ENCODE peak calls at places on chromosomes 16 and 17, in eight cellular contexts. V is SK-N-SH; A is stimulated activated CD4-positive, alpha-beta T cell treated with anti-CD3 and anti-CD28 coated beads, TNF-alpha, amount 100 ng/mL, for 1 hour; O is GM18507; U is SK-MEL-5; Q is astrocyte of the spinal cord; L is stimulated activated effector memory CD8-positive, alpha-beta T cell treated with anti-CD3 and anti-CD28 coated beads, Interleukin-12 subunit alpha, Interleukin-12 subunit beta, amount 100 ng/mL, for 72 hours; E is epithelial cell of prostate. G is an unnamed sample.

GRCh38 chr17:57619061-57619937 is 125.8 kb downstream of the CCDC182 start:
- DNase-seq in V (peak; percentile 55), A (no peak), O (no peak), U (no peak), Q (peak; percentile 64), L (no peak), E (no peak), G (peak; percentile 45)

GRCh38 chr16:3007957-3008748 is 4.6 kb upstream of the CLDN9 start:
- DNase-seq in V (no peak), A (no peak), O (no peak), U (no peak), Q (no peak), L (no peak), E (no peak), G (no peak)

GRCh38 chr16:27269300-27270150 is 953 bp upstream of the NSMCE1 start:
- DNase-seq in V (no peak), A (no peak), O (no peak), U (no peak), Q (no peak), L (no peak), E (no peak), G (no peak)

GRCh38 chr17:34206569-34206968 is 48.5 kb upstream of the CCL2 start:
- DNase-seq in V (no peak), A (no peak), O (no peak), U (no peak), Q (no peak), L (no peak), E (no peak), G (no peak)

GRCh38 chr16:70470141-70470926 is 15.9 kb downstream of the FCSK start:
- DNase-seq in V (no peak), A (no peak), O (no peak), U (no peak), Q (no peak), L (no peak), E (no peak), G (no peak)

GRCh38 chr17:35094902-35095301 is 24.8 kb downstream of the RAD51D start:
- DNase-seq in V (no peak), A (no peak), O (no peak), U (peak; percentile 52), Q (peak; percentile 85), L (no peak), E (peak; percentile 76), G (peak; percentile 90)

GRCh38 chr16:535446-536405 is 8.2 kb downstream of the CAPN15 start:
- DNase-seq in V (no peak), A (no peak), O (no peak), U (no peak), Q (peak; percentile 79), L (no peak), E (peak; percentile 36), G (peak; percentile 68)

GRCh38 chr17:68462381-68463210 is 5.3 kb upstream of the WIPI1 start:
- DNase-seq in V (peak; percentile 83), A (peak; percentile 38), O (peak; percentile 37), U (peak; percentile 96), Q (peak; percentile 75), L (peak; percentile 62), E (peak; percentile 45), G (peak; percentile 91)

GRCh38 chr17:73267648-73268537 is 6.2 kb upstream of the CPSF4L start:
- DNase-seq in V (no peak), A (no peak), O (no peak), U (peak; percentile 44), Q (no peak), L (no peak), E (no peak), G (no peak)

GRCh38 chr17:11326492-11326891 is 85.5 kb downstream of the SHISA6 start:
- DNase-seq in V (no peak), A (no peak), O (no peak), U (no peak), Q (no peak), L (no peak), E (no peak), G (no peak)

GRCh38 chr17:75109407-75110236 is at the start of gene ARMC7:
- DNase-seq in V (peak; percentile 100), A (peak; percentile 74), O (peak; percentile 91), U (peak; percentile 89), Q (peak; percentile 80), L (peak; percentile 90), E (no peak), G (peak; percentile 81)

GRCh38 chr17:4854181-4854681 is 21.1 kb downstream of the MINK1 start:
- DNase-seq in V (no peak), A (no peak), O (no peak), U (no peak), Q (no peak), L (no peak), E (peak; percentile 99), G (peak; percentile 54)

GRCh38 chr16:84879569-84880487 is 60.0 kb downstream of the CRISPLD2 start:
- DNase-seq in V (no peak), A (no peak), O (no peak), U (no peak), Q (no peak), L (no peak), E (no peak), G (no peak)

GRCh38 chr16:59067207-59067606 is 333.1 kb upstream of the GOT2 start:
- DNase-seq in V (no peak), A (no peak), O (no peak), U (no peak), Q (no peak), L (no peak), E (no peak), G (peak; percentile 17)

GRCh38 chr17:17384291-17384615 is 81.1 kb downstream of the NT5M start:
- DNase-seq in V (no peak), A (no peak), O (no peak), U (no peak), Q (no peak), L (no peak), E (no peak), G (no peak)

GRCh38 chr17:72176902-72177660 is 56.3 kb downstream of the SOX9 start:
- DNase-seq in V (no peak), A (no peak), O (no peak), U (no peak), Q (peak; percentile 26), L (no peak), E (no peak), G (no peak)

GRCh38 chr17:79084291-79085153 is 9.9 kb downstream of the ENGASE start:
- DNase-seq in V (peak; percentile 22), A (no peak), O (no peak), U (no peak), Q (no peak), L (no peak), E (no peak), G (no peak)

GRCh38 chr16:24822974-24823373 is 22.8 kb upstream of the SLC5A11 start:
- DNase-seq in V (no peak), A (no peak), O (no peak), U (no peak), Q (no peak), L (no peak), E (no peak), G (no peak)

GRCh38 chr16:72789465-72789864 is 258.5 kb downstream of the ZFHX3 start:
- DNase-seq in V (no peak), A (no peak), O (no peak), U (no peak), Q (no peak), L (no peak), E (no peak), G (no peak)

GRCh38 chr16:13143551-13143950 is 242.2 kb downstream of the SHISA9 start:
- DNase-seq in V (no peak), A (no peak), O (no peak), U (no peak), Q (no peak), L (no peak), E (no peak), G (no peak)

GRCh38 chr16:89170346-89171215 is 967 bp upstream of the CDH15 start:
- DNase-seq in V (no peak), A (no peak), O (no peak), U (no peak), Q (no peak), L (no peak), E (no peak), G (no peak)

GRCh38 chr16:53713403-53714013 is 9.6 kb downstream of the FTO start:
- DNase-seq in V (no peak), A (no peak), O (no peak), U (no peak), Q (no peak), L (no peak), E (no peak), G (peak; percentile 46)

GRCh38 chr17:75404739-75405364 is 626 bp downstream of the GRB2 start:
- DNase-seq in V (peak; percentile 67), A (no peak), O (no peak), U (peak; percentile 48), Q (peak; percentile 36), L (peak; percentile 35), E (no peak), G (peak; percentile 47)

GRCh38 chr17:72119963-72120877 is 600 bp upstream of the SOX9 start:
- DNase-seq in V (peak; percentile 79), A (no peak), O (no peak), U (peak; percentile 13), Q (peak; percentile 92), L (no peak), E (no peak), G (peak; percentile 83)

GRCh38 chr17:65228734-65229390 is 91.7 kb downstream of the RGS9 start:
- DNase-seq in V (peak; percentile 90), A (no peak), O (no peak), U (no peak), Q (peak; percentile 24), L (peak; percentile 30), E (no peak), G (peak; percentile 31)

GRCh38 chr16:87543436-87544191 is 50.8 kb upstream of the ZCCHC14 start:
- DNase-seq in V (no peak), A (no peak), O (no peak), U (no peak), Q (no peak), L (no peak), E (no peak), G (peak; percentile 58)

GRCh38 chr16:726438-727290 is at the start of the genes CCDC78 and HAGHL:
- DNase-seq in V (peak; percentile 94), A (no peak), O (no peak), U (peak; percentile 68), Q (peak; percentile 32), L (peak; percentile 60), E (no peak), G (peak; percentile 64)

GRCh38 chr17:78257810-78258322 is 26.4 kb downstream of the TMEM235 start:
- DNase-seq in V (peak; percentile 63), A (no peak), O (no peak), U (no peak), Q (peak; percentile 22), L (no peak), E (no peak), G (peak; percentile 97)

GRCh38 chr17:40582328-40582901 is 17.1 kb upstream of the CCR7 start:
- DNase-seq in V (no peak), A (no peak), O (no peak), U (peak; percentile 34), Q (no peak), L (no peak), E (peak; percentile 55), G (no peak)

GRCh38 chr16:49600541-49600940 is 226.9 kb downstream of the C16orf78 start:
- DNase-seq in V (peak; percentile 88), A (no peak), O (no peak), U (no peak), Q (no peak), L (no peak), E (no peak), G (no peak)

GRCh38 chr16:19377864-19378263 is 39.8 kb upstream of the TMC5 start:
- DNase-seq in V (no peak), A (no peak), O (no peak), U (peak; percentile 19), Q (no peak), L (no peak), E (no peak), G (peak; percentile 4)

GRCh38 chr17:11241611-11242226 is 706 bp downstream of the SHISA6 start:
- DNase-seq in V (peak; percentile 22), A (no peak), O (no peak), U (no peak), Q (no peak), L (no peak), E (no peak), G (no peak)

GRCh38 chr17:61157246-61157887 is 242.3 kb upstream of the TBX2 start:
- DNase-seq in V (peak; percentile 54), A (no peak), O (no peak), U (peak; percentile 95), Q (peak; percentile 62), L (no peak), E (no peak), G (peak; percentile 75)

GRCh38 chr17:78847052-78847451 is 6.4 kb upstream of the USP36 start:
- DNase-seq in V (no peak), A (no peak), O (no peak), U (no peak), Q (no peak), L (no peak), E (no peak), G (no peak)

G was measured in choroid plexus epithelial cell.